ENCODE peak calls at places on chromosomes 4 and X, in five cellular contexts. O is NCI-H1417 treated with DMSO at 0.1 percent for 48 hours, Q is MV-4-11, A is ELR, G is Kasumi-1. Y is an unnamed sample.

GRCh38 chrX:108582151-108582550 is 142.5 kb downstream of the COL4A5 start:
- DNase-seq in O (no peak), Q (no peak), A (no peak), G (no peak), Y (no peak)

GRCh38 chr4:70700712-70701111 is 12.4 kb downstream of the UTP3 start:
- DNase-seq in O (no peak), Q (no peak), A (no peak), G (no peak), Y (no peak)

GRCh38 chrX:41447897-41448296 is 754 bp downstream of the NYX start:
- DNase-seq in O (no peak), Q (no peak), A (no peak), G (no peak), Y (no peak)

GRCh38 chr4:54588404-54588803 is 69.4 kb upstream of the KIT start:
- DNase-seq in O (no peak), Q (no peak), A (no peak), G (no peak), Y (peak)

GRCh38 chr4:145920205-145920604 is 18.4 kb downstream of the ZNF827 start:
- DNase-seq in O (no peak), Q (no peak), A (peak), G (peak), Y (no peak)

GRCh38 chr4:61553562-61554125 is 353.5 kb downstream of the ADGRL3 start:
- DNase-seq in O (no peak), Q (no peak), A (no peak), G (no peak), Y (no peak)

GRCh38 chr4:179803857-179804256 is 2361.6 kb upstream of the AGA start:
- DNase-seq in O (no peak), Q (no peak), A (peak), G (no peak), Y (no peak)

GRCh38 chrX:47467106-47467505 is 15.9 kb downstream of the ZNF41 start:
- DNase-seq in O (no peak), Q (no peak), A (peak), G (no peak), Y (no peak)

GRCh38 chrX:39261446-39262147 is 460.3 kb downstream of the MID1IP1 start:
- DNase-seq in O (peak), Q (peak), A (peak), G (no peak), Y (peak)

GRCh38 chr4:41572414-41572986 is 34.5 kb downstream of the LIMCH1 start:
- DNase-seq in O (no peak), Q (no peak), A (no peak), G (no peak), Y (peak)

GRCh38 chr4:88285235-88285505 is 809 bp upstream of the PPM1K start:
- DNase-seq in O (no peak), Q (no peak), A (no peak), G (no peak), Y (no peak)

GRCh38 chrX:79592259-79592658 is 225.1 kb upstream of the ITM2A start:
- DNase-seq in O (no peak), Q (no peak), A (peak), G (no peak), Y (peak)

GRCh38 chr4:41361831-41362646 is 105.3 kb downstream of the UCHL1 start:
- DNase-seq in O (no peak), Q (no peak), A (peak), G (peak), Y (no peak)

GRCh38 chr4:123616970-123617392 is 220.4 kb downstream of the SPRY1 start:
- DNase-seq in O (no peak), Q (peak), A (no peak), G (peak), Y (no peak)

GRCh38 chrX:123731258-123731986 is 1.4 kb downstream of the THOC2 start:
- DNase-seq in O (no peak), Q (no peak), A (peak), G (peak), Y (peak)

GRCh38 chr4:13533670-13534343 is 10.5 kb downstream of the NKX3-2 start:
- DNase-seq in O (no peak), Q (no peak), A (no peak), G (no peak), Y (no peak)

GRCh38 chr4:3767569-3768288 is 1.5 kb downstream of the ADRA2C start:
- DNase-seq in O (no peak), Q (no peak), A (no peak), G (no peak), Y (no peak)

GRCh38 chrX:2756534-2756933 is 4.7 kb downstream of the XG start:
- DNase-seq in O (no peak), Q (no peak), A (no peak), G (no peak), Y (no peak)

GRCh38 chrX:50211510-50211909 is 6.9 kb downstream of the CCNB3 start:
- DNase-seq in O (no peak), Q (peak), A (peak), G (peak), Y (peak)

GRCh38 chr4:170758988-170759387 is 669.2 kb upstream of the AADAT start:
- DNase-seq in O (no peak), Q (peak), A (no peak), G (no peak), Y (no peak)

GRCh38 chrX:118593407-118593806 is 97.8 kb downstream of the DOCK11 start:
- DNase-seq in O (no peak), Q (peak), A (no peak), G (peak), Y (peak)

GRCh38 chr4:71287305-71287704 is 51.5 kb upstream of the SLC4A4 start:
- DNase-seq in O (no peak), Q (no peak), A (peak), G (no peak), Y (no peak)

GRCh38 chr4:86961605-86962295 is 26.9 kb downstream of the AFF1 start:
- DNase-seq in O (peak), Q (peak), A (no peak), G (peak), Y (peak)

GRCh38 chr4:85166318-85166717 is 199.8 kb upstream of the WDFY3 start:
- DNase-seq in O (no peak), Q (no peak), A (no peak), G (no peak), Y (no peak)

GRCh38 chr4:77734928-77735327 is 84.2 kb downstream of the CNOT6L start:
- DNase-seq in O (no peak), Q (peak), A (peak), G (peak), Y (peak)

GRCh38 chrX:135095715-135096114 is 24.6 kb downstream of the ETDB start:
- DNase-seq in O (no peak), Q (no peak), A (no peak), G (no peak), Y (no peak)

GRCh38 chr4:183492791-183493221 is 12.1 kb upstream of the ING2 start:
- DNase-seq in O (no peak), Q (no peak), A (peak), G (no peak), Y (no peak)

Y was measured in OCI-M1.